ENCODE peak calls at places on chromosomes 6 and 20, in eight cellular contexts. S is AG10803, B is MCF 10A, Z is neural progenitor cell, A is T47D, P is SHP77 treated with DMSO at 0.1 percent for 48 hours, I is M059J, J is epithelial cell of esophagus. L is an unnamed sample.

GRCh38 chr6:75747371-75747984 is 1.6 kb upstream of the MYO6 start:
- DNase-seq in S (no peak), B (no peak), Z (no peak), A (peak), P (no peak), I (no peak), J (peak), L (no peak)

GRCh38 chr20:33515569-33516216 is 25.8 kb downstream of the CBFA2T2 start:
- DNase-seq in S (no peak), B (peak), Z (no peak), A (peak), P (no peak), I (no peak), J (peak), L (no peak)

GRCh38 chr20:17735959-17736621 is 36.3 kb downstream of the BANF2 start:
- DNase-seq in S (no peak), B (no peak), Z (no peak), A (no peak), P (no peak), I (peak), J (no peak), L (no peak)

GRCh38 chr20:47481330-47482216 is 20.1 kb upstream of the NCOA3 start:
- DNase-seq in S (no peak), B (no peak), Z (no peak), A (no peak), P (no peak), I (no peak), J (peak), L (no peak)

GRCh38 chr6:115323001-115323400 is 737.7 kb downstream of the FRK start:
- DNase-seq in S (no peak), B (peak), Z (no peak), A (no peak), P (no peak), I (no peak), J (peak), L (no peak)

GRCh38 chr6:797479-798077 is 104.6 kb upstream of the EXOC2 start:
- DNase-seq in S (peak), B (peak), Z (peak), A (peak), P (no peak), I (peak), J (peak), L (no peak)

GRCh38 chr6:129368970-129369369 is 341.0 kb downstream of the ARHGAP18 start:
- DNase-seq in S (no peak), B (no peak), Z (no peak), A (no peak), P (no peak), I (no peak), J (no peak), L (no peak)

GRCh38 chr6:136520520-136520919 is 29.7 kb downstream of the MAP7 start:
- DNase-seq in S (no peak), B (no peak), Z (no peak), A (no peak), P (no peak), I (no peak), J (peak), L (no peak)

GRCh38 chr20:63158352-63158751 is 57.6 kb downstream of the YTHDF1 start:
- DNase-seq in S (no peak), B (no peak), Z (no peak), A (no peak), P (no peak), I (no peak), J (no peak), L (no peak)

GRCh38 chr6:40654828-40655227 is 67.7 kb upstream of the LRFN2 start:
- DNase-seq in S (no peak), B (no peak), Z (no peak), A (no peak), P (no peak), I (no peak), J (no peak), L (no peak)

GRCh38 chr20:63740070-63740500 is 509 bp downstream of the SLC2A4RG start:
- DNase-seq in S (peak), B (no peak), Z (peak), A (peak), P (no peak), I (peak), J (peak), L (peak)

GRCh38 chr20:4709261-4710105 is 12.2 kb upstream of the PRND start:
- DNase-seq in S (no peak), B (no peak), Z (no peak), A (no peak), P (no peak), I (no peak), J (no peak), L (peak)

GRCh38 chr6:73393278-73393677 is 1.4 kb upstream of the DDX43 start:
- DNase-seq in S (no peak), B (no peak), Z (no peak), A (no peak), P (no peak), I (peak), J (no peak), L (no peak)